ENCODE peak calls at places on chromosomes 3 and 15, in six cellular contexts. One of them, this sample, is unnamed.

GRCh38 chr15:98177950-98178848 is 217.7 kb downstream of the ARRDC4 start:
- DNase-seq in RWPE1: peak
- DNase-seq in M059J: peak
- DNase-seq in astrocyte of the spinal cord: peak
- DNase-seq in substantia nigra: peak
- DNase-seq in GM10248: peak
- DNase-seq in this sample: peak

GRCh38 chr3:47065681-47066080 is 86.2 kb downstream of the NBEAL2 start:
- DNase-seq in M059J: no peak
- DNase-seq in substantia nigra: no peak
- DNase-seq in astrocyte of the spinal cord: no peak
- DNase-seq in GM10248: no peak
- DNase-seq in RWPE1: no peak
- DNase-seq in this sample: no peak

GRCh38 chr3:99172736-99173657 is 271.5 kb upstream of the DCBLD2 start:
- DNase-seq in M059J: peak
- DNase-seq in astrocyte of the spinal cord: peak
- DNase-seq in substantia nigra: peak
- DNase-seq in RWPE1: peak
- DNase-seq in GM10248: peak
- DNase-seq in this sample: peak

GRCh38 chr3:110680365-110680909 is 391.2 kb upstream of the NECTIN3 start:
- DNase-seq in RWPE1: no peak
- DNase-seq in M059J: no peak
- DNase-seq in astrocyte of the spinal cord: no peak
- DNase-seq in substantia nigra: no peak
- DNase-seq in GM10248: no peak
- DNase-seq in this sample: no peak

GRCh38 chr3:11096266-11097135 is 57.8 kb upstream of the HRH1 start:
- DNase-seq in substantia nigra: no peak
- DNase-seq in astrocyte of the spinal cord: peak
- DNase-seq in RWPE1: peak
- DNase-seq in M059J: peak
- DNase-seq in GM10248: peak
- DNase-seq in this sample: peak

GRCh38 chr15:65395567-65396185 is 17.9 kb upstream of the IGDCC3 start:
- DNase-seq in GM10248: no peak
- DNase-seq in M059J: no peak
- DNase-seq in substantia nigra: no peak
- DNase-seq in astrocyte of the spinal cord: no peak
- DNase-seq in RWPE1: no peak
- DNase-seq in this sample: no peak

GRCh38 chr15:98292442-98293240 is 332.1 kb downstream of the ARRDC4 start:
- DNase-seq in M059J: peak
- DNase-seq in GM10248: peak
- DNase-seq in astrocyte of the spinal cord: no peak
- DNase-seq in RWPE1: peak
- DNase-seq in substantia nigra: peak
- DNase-seq in this sample: peak

GRCh38 chr3:194854290-194855024 is 168.8 kb downstream of the FAM43A start:
- DNase-seq in GM10248: no peak
- DNase-seq in M059J: no peak
- DNase-seq in substantia nigra: no peak
- DNase-seq in RWPE1: no peak
- DNase-seq in astrocyte of the spinal cord: no peak
- DNase-seq in this sample: no peak

GRCh38 chr3:70096376-70097055 is 97.0 kb downstream of the SAMMSON start:
- DNase-seq in M059J: no peak
- DNase-seq in GM10248: peak
- DNase-seq in astrocyte of the spinal cord: no peak
- DNase-seq in RWPE1: no peak
- DNase-seq in substantia nigra: no peak
- DNase-seq in this sample: no peak

GRCh38 chr15:97686324-97686723 is 274.2 kb upstream of the ARRDC4 start:
- DNase-seq in GM10248: no peak
- DNase-seq in RWPE1: no peak
- DNase-seq in astrocyte of the spinal cord: no peak
- DNase-seq in substantia nigra: no peak
- DNase-seq in M059J: no peak
- DNase-seq in this sample: no peak

GRCh38 chr15:80861776-80862175 is 82.6 kb downstream of the CEMIP start:
- DNase-seq in RWPE1: no peak
- DNase-seq in GM10248: no peak
- DNase-seq in M059J: no peak
- DNase-seq in astrocyte of the spinal cord: no peak
- DNase-seq in substantia nigra: peak
- DNase-seq in this sample: no peak

GRCh38 chr3:38214560-38214959 is 49.2 kb downstream of the OXSR1 start:
- DNase-seq in RWPE1: no peak
- DNase-seq in M059J: no peak
- DNase-seq in astrocyte of the spinal cord: no peak
- DNase-seq in GM10248: no peak
- DNase-seq in substantia nigra: no peak
- DNase-seq in this sample: no peak

GRCh38 chr3:128548011-128548410 is 55.0 kb upstream of the GATA2 start:
- DNase-seq in RWPE1: no peak
- DNase-seq in substantia nigra: no peak
- DNase-seq in astrocyte of the spinal cord: no peak
- DNase-seq in M059J: peak
- DNase-seq in GM10248: no peak
- DNase-seq in this sample: no peak

GRCh38 chr3:186492594-186492993 is 51.6 kb downstream of the CRYGS start:
- DNase-seq in astrocyte of the spinal cord: no peak
- DNase-seq in M059J: no peak
- DNase-seq in substantia nigra: no peak
- DNase-seq in GM10248: no peak
- DNase-seq in RWPE1: no peak
- DNase-seq in this sample: no peak

GRCh38 chr15:62603757-62604156 is 438.7 kb upstream of the C2CD4B start:
- DNase-seq in M059J: peak
- DNase-seq in substantia nigra: no peak
- DNase-seq in GM10248: no peak
- DNase-seq in RWPE1: peak
- DNase-seq in astrocyte of the spinal cord: no peak
- DNase-seq in this sample: no peak

GRCh38 chr3:71707600-71707999 is 17.6 kb downstream of the EIF4E3 start:
- DNase-seq in substantia nigra: no peak
- DNase-seq in GM10248: no peak
- DNase-seq in M059J: no peak
- DNase-seq in RWPE1: no peak
- DNase-seq in astrocyte of the spinal cord: peak
- DNase-seq in this sample: no peak

GRCh38 chr3:120438216-120438615 is 12.6 kb downstream of the FSTL1 start:
- DNase-seq in GM10248: no peak
- DNase-seq in astrocyte of the spinal cord: no peak
- DNase-seq in substantia nigra: no peak
- DNase-seq in RWPE1: no peak
- DNase-seq in M059J: no peak
- DNase-seq in this sample: no peak

GRCh38 chr15:101028772-101029438 is 109.7 kb downstream of the LRRK1 start:
- DNase-seq in RWPE1: no peak
- DNase-seq in astrocyte of the spinal cord: no peak
- DNase-seq in substantia nigra: no peak
- DNase-seq in GM10248: no peak
- DNase-seq in M059J: no peak
- DNase-seq in this sample: no peak

GRCh38 chr15:60070838-60071493 is 66.9 kb downstream of the FOXB1 start:
- DNase-seq in substantia nigra: no peak
- DNase-seq in astrocyte of the spinal cord: peak
- DNase-seq in M059J: peak
- DNase-seq in RWPE1: peak
- DNase-seq in GM10248: no peak
- DNase-seq in this sample: no peak

GRCh38 chr15:70053006-70053702 is 44.6 kb downstream of the TLE3 start:
- DNase-seq in substantia nigra: peak
- DNase-seq in RWPE1: no peak
- DNase-seq in astrocyte of the spinal cord: no peak
- DNase-seq in GM10248: no peak
- DNase-seq in M059J: no peak
- DNase-seq in this sample: no peak

GRCh38 chr3:189458536-189458935 is 172.7 kb upstream of the TP63 start:
- DNase-seq in M059J: peak
- DNase-seq in astrocyte of the spinal cord: no peak
- DNase-seq in RWPE1: peak
- DNase-seq in substantia nigra: no peak
- DNase-seq in GM10248: no peak
- DNase-seq in this sample: no peak

GRCh38 chr15:90903733-90904536 is 833 bp downstream of the MAN2A2 start:
- DNase-seq in GM10248: no peak
- DNase-seq in M059J: no peak
- DNase-seq in substantia nigra: no peak
- DNase-seq in astrocyte of the spinal cord: no peak
- DNase-seq in RWPE1: no peak
- DNase-seq in this sample: no peak

GRCh38 chr15:99450896-99451358 is 114.9 kb upstream of the MEF2A start:
- DNase-seq in substantia nigra: no peak
- DNase-seq in RWPE1: no peak
- DNase-seq in GM10248: peak
- DNase-seq in M059J: no peak
- DNase-seq in astrocyte of the spinal cord: peak
- DNase-seq in this sample: no peak

GRCh38 chr15:35833590-35833989 is 287.6 kb upstream of the DPH6 start:
- DNase-seq in substantia nigra: no peak
- DNase-seq in GM10248: no peak
- DNase-seq in astrocyte of the spinal cord: no peak
- DNase-seq in RWPE1: no peak
- DNase-seq in M059J: no peak
- DNase-seq in this sample: no peak

GRCh38 chr3:120151796-120152195 is 57.5 kb upstream of the GSK3B start:
- DNase-seq in RWPE1: no peak
- DNase-seq in M059J: no peak
- DNase-seq in substantia nigra: no peak
- DNase-seq in astrocyte of the spinal cord: no peak
- DNase-seq in GM10248: no peak
- DNase-seq in this sample: no peak

GRCh38 chr3:14369675-14370669 is 32.4 kb upstream of the SLC6A6 start:
- DNase-seq in RWPE1: no peak
- DNase-seq in astrocyte of the spinal cord: no peak
- DNase-seq in GM10248: no peak
- DNase-seq in M059J: peak
- DNase-seq in substantia nigra: no peak
- DNase-seq in this sample: peak

GRCh38 chr15:67761343-67761742 is 64.0 kb upstream of the SKOR1 start:
- DNase-seq in M059J: no peak
- DNase-seq in GM10248: no peak
- DNase-seq in substantia nigra: no peak
- DNase-seq in RWPE1: no peak
- DNase-seq in astrocyte of the spinal cord: no peak
- DNase-seq in this sample: no peak

GRCh38 chr15:76840830-76841460 is 64.2 kb downstream of the SCAPER start:
- DNase-seq in substantia nigra: no peak
- DNase-seq in GM10248: peak
- DNase-seq in astrocyte of the spinal cord: peak
- DNase-seq in RWPE1: peak
- DNase-seq in M059J: peak
- DNase-seq in this sample: peak

GRCh38 chr3:191290311-191291025 is 38.7 kb upstream of the CCDC50 start:
- DNase-seq in M059J: peak
- DNase-seq in substantia nigra: no peak
- DNase-seq in astrocyte of the spinal cord: peak
- DNase-seq in RWPE1: no peak
- DNase-seq in GM10248: peak
- DNase-seq in this sample: no peak

GRCh38 chr15:38883987-38884386 is 319.4 kb upstream of the RASGRP1 start:
- DNase-seq in GM10248: no peak
- DNase-seq in substantia nigra: no peak
- DNase-seq in RWPE1: no peak
- DNase-seq in M059J: peak
- DNase-seq in astrocyte of the spinal cord: peak
- DNase-seq in this sample: no peak

GRCh38 chr15:70158996-70159355 is 61.3 kb upstream of the TLE3 start:
- DNase-seq in astrocyte of the spinal cord: no peak
- DNase-seq in RWPE1: no peak
- DNase-seq in GM10248: no peak
- DNase-seq in substantia nigra: no peak
- DNase-seq in M059J: no peak
- DNase-seq in this sample: no peak

This sample was measured in HCT116.